ENCODE peak calls at places on chromosome 3, in eight cellular contexts. B is RWPE1; D is activated CD8-positive, alpha-beta T cell treated with anti-CD3 and anti-CD28 coated beads for 36 hours; N is suprapubic skin; C is AG10803; J is thyroid gland; F is right atrium auricular region; A is AG09319. W is an unnamed sample.

GRCh38 chr3:150922611-150923010 is 17.4 kb upstream of the MINDY4B start:
- DNase-seq in B (peak; percentile 27), J (no peak), A (no peak), N (no peak), D (no peak), C (no peak), F (no peak), W (no peak)

GRCh38 chr3:6799264-6799915 is 61.5 kb upstream of the GRM7 start:
- DNase-seq in A (no peak), B (no peak), J (peak; percentile 22), N (no peak), C (peak; percentile 1), F (no peak), D (peak; percentile 33), W (no peak)

GRCh38 chr3:72655151-72655551 is 193.1 kb downstream of the SHQ1 start:
- DNase-seq in N (no peak), F (no peak), A (no peak), B (no peak), C (no peak), J (peak; percentile 46), D (no peak), W (no peak)

GRCh38 chr3:160804762-160805161 is 48.7 kb downstream of the PPM1L start:
- DNase-seq in F (no peak), D (no peak), A (no peak), B (no peak), J (peak; percentile 78), C (no peak), N (no peak), W (no peak)

GRCh38 chr3:52777959-52778805 is 783 bp downstream of the ITIH1 start:
- DNase-seq in C (no peak), A (no peak), B (no peak), F (peak; percentile 50), J (no peak), N (no peak), D (no peak), W (peak; percentile 67)

GRCh38 chr3:45547764-45548683 is 46.5 kb upstream of the LIMD1 start:
- DNase-seq in A (no peak), F (peak; percentile 73), C (peak; percentile 96), D (no peak), J (no peak), N (peak; percentile 81), B (no peak), W (no peak)

GRCh38 chr3:54873059-54873695 is 54.7 kb downstream of the LRTM1 start:
- DNase-seq in N (no peak), C (no peak), A (no peak), D (no peak), J (no peak), B (no peak), F (no peak), W (no peak)

GRCh38 chr3:71865727-71866126 is 80.8 kb upstream of the PROK2 start:
- DNase-seq in J (no peak), D (no peak), N (no peak), A (no peak), C (no peak), B (no peak), F (no peak), W (no peak)

GRCh38 chr3:28651159-28651558 is 302.5 kb upstream of the AZI2 start:
- DNase-seq in F (no peak), B (no peak), C (no peak), D (no peak), N (no peak), J (no peak), A (no peak), W (no peak)

GRCh38 chr3:111331912-111332311 is 210.1 kb upstream of the CD96 start:
- DNase-seq in F (no peak), J (no peak), D (no peak), N (no peak), C (no peak), B (no peak), A (no peak), W (no peak)

GRCh38 chr3:170536712-170537111 is 49.2 kb downstream of the SLC7A14 start:
- DNase-seq in B (no peak), J (no peak), D (no peak), F (no peak), N (no peak), A (no peak), C (no peak), W (no peak)

GRCh38 chr3:122410639-122411038 is 5.2 kb downstream of the WDR5B start:
- DNase-seq in B (peak; percentile 10), J (no peak), N (no peak), F (no peak), A (no peak), D (peak; percentile 19), C (no peak), W (no peak)

GRCh38 chr3:107740992-107741896 is 218.5 kb downstream of the BBX start:
- DNase-seq in C (peak; percentile 40), A (no peak), F (no peak), B (peak; percentile 14), N (no peak), J (no peak), D (no peak), W (no peak)

GRCh38 chr3:56467108-56467507 is 1.2 kb downstream of the ERC2 start:
- DNase-seq in D (peak; percentile 63), C (peak; percentile 19), F (no peak), A (peak; percentile 1), B (peak; percentile 93), J (peak; percentile 89), N (no peak), W (no peak)

GRCh38 chr3:131107637-131108433 is 81.2 kb downstream of the NEK11 start:
- DNase-seq in B (no peak), D (no peak), F (no peak), J (no peak), A (no peak), C (peak; percentile 29), N (no peak), W (no peak)

GRCh38 chr3:66233033-66233432 is 12.2 kb downstream of the SLC25A26 start:
- DNase-seq in A (no peak), F (no peak), N (no peak), C (no peak), J (no peak), D (no peak), B (no peak), W (no peak)

GRCh38 chr3:66237551-66237950 is 16.8 kb downstream of the SLC25A26 start:
- DNase-seq in F (no peak), B (no peak), C (no peak), D (no peak), A (no peak), N (no peak), J (no peak), W (no peak)

GRCh38 chr3:66239513-66240135 is 18.8 kb downstream of the SLC25A26 start:
- DNase-seq in C (no peak), D (peak; percentile 60), A (no peak), F (no peak), J (no peak), N (no peak), B (no peak), W (no peak)

GRCh38 chr3:66241466-66241865 is 20.7 kb downstream of the SLC25A26 start:
- DNase-seq in C (no peak), N (no peak), J (no peak), B (no peak), F (no peak), A (no peak), D (no peak), W (no peak)

DNA sequence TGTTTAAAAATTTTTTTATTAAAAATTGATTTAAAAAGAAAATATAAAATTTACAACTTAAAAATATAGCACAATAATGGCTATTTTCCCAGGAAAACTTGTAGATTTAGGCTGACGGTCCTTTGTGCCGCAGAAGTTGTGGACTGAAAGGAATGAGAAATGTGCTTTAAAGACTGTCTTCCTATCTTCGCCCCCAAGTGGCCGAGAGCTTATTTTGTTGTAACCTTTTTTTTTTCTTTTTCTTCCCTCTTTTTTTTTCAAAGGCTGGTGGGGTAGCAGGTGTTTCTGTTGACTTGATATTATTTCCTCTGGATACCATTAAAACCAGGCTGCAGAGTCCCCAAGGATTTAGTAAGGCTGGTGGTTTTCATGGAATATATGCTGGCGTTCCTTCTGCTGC is 15.5 kb downstream of the SLC25A26 start:
- DNase-seq in A (no peak), C (peak; percentile 4), J (no peak), D (no peak), B (no peak), F (no peak), N (no peak), W (no peak)
- TF ChIP-seq CTCF in A (no peak), C (peak; percentile 38), J (no peak), D (no peak), B (no peak), F (no peak), N (no peak), W (peak; percentile 34)

GRCh38 chr3:141091416-141091815 is 40.3 kb downstream of the SPSB4 start:
- DNase-seq in D (no peak), A (no peak), F (no peak), N (no peak), J (no peak), C (no peak), B (no peak), W (no peak)
- TF ChIP-seq CTCF in D (no peak), A (no peak), F (no peak), N (no peak), J (no peak), C (no peak), B (no peak), W (no peak)

GRCh38 chr3:177357352-177358084 is 160.2 kb upstream of the TBL1XR1 start:
- DNase-seq in N (no peak), B (peak; percentile 94), F (peak; percentile 77), A (no peak), J (peak; percentile 37), D (peak; percentile 29), C (peak; percentile 46), W (no peak)

GRCh38 chr3:177359601-177360357 is 162.5 kb upstream of the TBL1XR1 start:
- DNase-seq in F (peak; percentile 96), C (peak; percentile 99), D (peak; percentile 96), N (peak; percentile 96), B (peak; percentile 98), J (peak; percentile 93), A (peak; percentile 99), W (peak; percentile 98)

GRCh38 chr3:177358968-177359600 is 161.8 kb upstream of the TBL1XR1 start:
- DNase-seq in B (peak; percentile 48), F (no peak), D (peak; percentile 68), A (no peak), J (peak; percentile 40), N (peak; percentile 72), C (no peak), W (no peak)

GRCh38 chr3:177356113-177356512 is 158.8 kb upstream of the TBL1XR1 start:
- DNase-seq in J (no peak), F (no peak), B (no peak), C (no peak), N (no peak), A (no peak), D (no peak), W (no peak)

GRCh38 chr3:177358085-177358967 is 161.0 kb upstream of the TBL1XR1 start:
- DNase-seq in D (peak; percentile 82), B (peak; percentile 59), N (peak; percentile 81), A (peak; percentile 63), J (peak; percentile 67), C (peak; percentile 60), F (peak; percentile 88), W (no peak)
- TF ChIP-seq CTCF in D (no peak), B (no peak), N (no peak), A (no peak), J (no peak), C (no peak), F (no peak), W (no peak)

GRCh38 chr3:190455843-190456242 is 6.1 kb upstream of the TMEM207 start:
- DNase-seq in A (no peak), F (no peak), C (no peak), D (no peak), J (no peak), N (no peak), B (no peak), W (no peak)

GRCh38 chr3:190456779-190457178 is 7.1 kb upstream of the TMEM207 start:
- DNase-seq in N (no peak), F (no peak), A (no peak), C (no peak), B (no peak), D (no peak), J (no peak), W (no peak)

GRCh38 chr3:190458040-190458439 is 8.3 kb upstream of the TMEM207 start:
- DNase-seq in N (no peak), D (no peak), F (no peak), A (no peak), B (no peak), C (peak; percentile 14), J (no peak), W (no peak)
- TF ChIP-seq CTCF in N (no peak), D (no peak), F (no peak), A (no peak), B (no peak), C (peak; percentile 3), J (no peak), W (peak; percentile 46)